ENCODE peak calls at places on chromosomes 7 and 10, in four cellular contexts. K is body of pancreas; O is kidney epithelial cell; U is CD8-positive, alpha-beta T cell. E is an unnamed sample. For H3K36me3, the result is how much of the 10 kb centered on the place peaks cover.

GRCh38 chr7:64879097-64879730 is 23.9 kb upstream of the ZNF273 start:
- DNase-seq in O (no peak), K (no peak), U (no peak), E (no peak)

GRCh38 chr10:51244739-51245138 is 170.5 kb downstream of the PRKG1 start:
- DNase-seq in O (peak), U (no peak), K (no peak), E (no peak)

GRCh38 chr7:47392241-47392759 is 189.6 kb downstream of the TNS3 start:
- DNase-seq in U (no peak), O (no peak), K (peak), E (no peak)

GRCh38 chr7:70733115-70733514 is 398.8 kb upstream of the GALNT17 start:
- DNase-seq in K (no peak), O (no peak), U (no peak), E (no peak)

GRCh38 chr10:70432101-70432500 is 9.4 kb downstream of the NODAL start:
- DNase-seq in K (peak), O (no peak), U (no peak), E (no peak)

GRCh38 chr7:45922810-45923209 is 1.7 kb upstream of the IGFBP3 start:
- DNase-seq in U (no peak), K (no peak), O (no peak), E (no peak)

GRCh38 chr10:72013202-72013945 is 49.2 kb downstream of the CHST3 start:
- DNase-seq in O (no peak), U (no peak), K (peak), E (no peak)

GRCh38 chr7:80942261-80943041 is 23.6 kb upstream of the SEMA3C start:
- DNase-seq in K (peak), O (peak), U (no peak), E (no peak)

GRCh38 chr7:74337926-74338325 is 48.7 kb downstream of the CLIP2 start:
- DNase-seq in O (no peak), K (no peak), U (no peak), E (no peak)

GRCh38 chr7:47480576-47481538 is 101.1 kb downstream of the TNS3 start:
- DNase-seq in U (no peak), K (no peak), O (no peak), E (no peak)

GRCh38 chr10:61835069-61835908 is 66.2 kb upstream of the ARID5B start:
- DNase-seq in K (peak), O (no peak), U (no peak), E (peak)

GRCh38 chr7:99766484-99767099 is 17.4 kb downstream of the CYP3A4 start:
- DNase-seq in U (no peak), O (no peak), K (no peak), E (no peak)

GRCh38 chr10:110207805-110208613 is 604 bp downstream of the MXI1 start:
- DNase-seq in K (no peak), O (no peak), U (peak), E (peak)

GRCh38 chr10:27192284-27192683 is 37.1 kb downstream of the MASTL start:
- DNase-seq in K (no peak), U (no peak), O (peak), E (no peak)

GRCh38 chr10:113175176-113175575 is 225.1 kb downstream of the TCF7L2 start:
- DNase-seq in K (no peak), O (no peak), U (no peak), E (no peak)

GRCh38 chr10:69327463-69328345 is 49.4 kb downstream of the HK1 start:
- DNase-seq in K (peak), U (peak), O (peak), E (peak)

GRCh38 chr7:155811560-155811894 is 736 bp downstream of the SHH start:
- DNase-seq in U (no peak), O (no peak), K (no peak), E (peak)

GRCh38 chr10:60114765-60115586 is 208.6 kb upstream of the CCDC6 start:
- DNase-seq in K (no peak), U (no peak), O (peak), E (no peak)

GRCh38 chr7:122337011-122337410 is 32.5 kb upstream of the FEZF1 start:
- DNase-seq in K (no peak), O (no peak), U (no peak), E (no peak)

GRCh38 chr10:47402681-47403301 is 18.7 kb upstream of the ZNF488 start:
- DNase-seq in K (no peak), O (peak), U (no peak), E (no peak)

GRCh38 chr10:103915794-103916193 is 2.2 kb downstream of the STN1 start:
- DNase-seq in U (peak), O (no peak), K (peak), E (no peak)

GRCh38 chr10:59753267-59753666 is at the start of gene MRLN:
- DNase-seq in K (no peak), U (no peak), O (no peak), E (no peak)

DNA sequence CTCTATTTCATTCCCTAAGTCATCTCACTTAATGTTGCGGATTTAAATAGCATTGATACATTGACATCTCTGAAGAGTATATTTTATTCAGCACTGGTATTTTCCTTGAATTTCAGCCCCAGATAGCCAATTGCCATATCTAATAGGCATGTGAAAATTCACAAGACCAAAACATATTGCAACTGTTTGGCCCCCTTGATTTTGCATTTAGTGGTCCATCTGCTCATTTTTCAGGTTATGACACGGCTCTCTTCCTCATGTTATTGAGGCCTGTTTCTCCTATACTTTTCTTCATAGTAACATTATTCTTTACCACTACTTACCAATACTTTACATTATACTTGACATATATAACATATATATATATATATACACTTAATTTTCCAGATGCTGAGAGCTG is 43.7 kb downstream of the MKLN1 start:
- DNase-seq in U (no peak), O (no peak), K (no peak), E (no peak)
- H3K36me3 ChIP-seq in U (under half), O (under half), K (under half), E (under half)

GRCh38 chr10:119060107-119060506 is 20.5 kb downstream of the EIF3A start:
- DNase-seq in O (no peak), U (no peak), K (no peak), E (no peak)

GRCh38 chr10:119058005-119058404 is 22.6 kb downstream of the EIF3A start:
- DNase-seq in O (no peak), K (no peak), U (no peak), E (no peak)

GRCh38 chr10:119061352-119061751 is 19.3 kb downstream of the EIF3A start:
- DNase-seq in U (no peak), O (no peak), K (no peak), E (no peak)

GRCh38 chr10:119061926-119062325 is 18.7 kb downstream of the EIF3A start:
- DNase-seq in U (no peak), K (no peak), O (no peak), E (no peak)

DNA sequence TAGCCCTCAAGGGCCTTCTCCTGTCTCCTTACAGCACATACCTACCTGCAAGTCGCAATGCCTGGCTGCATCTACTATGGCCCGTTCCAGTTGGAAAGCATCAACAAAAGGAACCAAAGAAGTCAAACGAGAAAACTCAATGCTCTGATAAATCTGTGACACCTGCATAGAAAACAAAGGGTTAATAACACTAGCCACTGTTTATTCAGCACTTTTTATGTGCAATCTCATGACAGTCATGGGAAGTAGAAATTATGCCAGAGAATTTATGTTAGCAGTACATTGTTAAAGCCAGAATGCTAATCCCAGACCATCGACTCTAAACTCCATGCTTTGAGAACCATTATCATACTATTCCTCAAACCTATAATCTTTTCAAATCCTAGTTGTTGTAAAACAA is 21.1 kb downstream of the EIF3A start:
- DNase-seq in U (no peak), O (no peak), K (no peak), E (no peak)
- H3K36me3 ChIP-seq in U (half or more), O (under half), K (half or more), E (under half)

GRCh38 chr10:32038777-32039176 is 17.4 kb downstream of the KIF5B start:
- DNase-seq in O (no peak), U (no peak), K (no peak), E (no peak)
- H3K36me3 ChIP-seq in O (under half), U (under half), K (under half), E (under half)

DNA sequence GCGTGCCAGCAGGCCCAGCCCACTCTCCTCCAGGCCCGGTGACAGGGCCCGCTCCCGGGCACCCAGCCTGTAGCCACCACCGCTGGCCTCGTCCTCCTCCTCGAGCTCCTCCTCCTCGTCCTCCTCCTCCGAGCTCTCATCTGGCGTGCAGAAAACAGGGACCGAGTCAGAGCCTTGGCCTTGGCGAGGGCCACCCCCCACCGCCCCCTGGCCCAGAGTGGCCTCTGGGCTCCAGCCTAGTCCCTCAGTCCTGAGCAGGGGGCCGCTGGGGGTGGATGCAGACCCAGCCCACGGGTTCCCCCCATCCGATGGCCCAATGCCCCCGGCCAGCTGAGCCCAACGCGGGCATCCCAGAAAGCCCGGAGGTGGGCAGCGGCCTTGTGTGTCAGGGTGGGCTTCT is 62.9 kb downstream of the SLC29A4 start:
- DNase-seq in U (no peak), K (no peak), O (no peak), E (no peak)
- H3K36me3 ChIP-seq in U (under half), K (under half), O (under half), E (under half)

GRCh38 chr7:102098986-102099385 is 187.7 kb upstream of the SH2B2 start:
- DNase-seq in O (no peak), U (no peak), K (no peak), E (no peak)
- H3K36me3 ChIP-seq in O (under half), U (under half), K (under half), E (under half)

GRCh38 chr10:17234541-17234940 is 6.5 kb downstream of the VIM start:
- DNase-seq in O (no peak), U (no peak), K (no peak), E (no peak)
- H3K36me3 ChIP-seq in O (under half), U (half or more), K (under half), E (under half)

DNA sequence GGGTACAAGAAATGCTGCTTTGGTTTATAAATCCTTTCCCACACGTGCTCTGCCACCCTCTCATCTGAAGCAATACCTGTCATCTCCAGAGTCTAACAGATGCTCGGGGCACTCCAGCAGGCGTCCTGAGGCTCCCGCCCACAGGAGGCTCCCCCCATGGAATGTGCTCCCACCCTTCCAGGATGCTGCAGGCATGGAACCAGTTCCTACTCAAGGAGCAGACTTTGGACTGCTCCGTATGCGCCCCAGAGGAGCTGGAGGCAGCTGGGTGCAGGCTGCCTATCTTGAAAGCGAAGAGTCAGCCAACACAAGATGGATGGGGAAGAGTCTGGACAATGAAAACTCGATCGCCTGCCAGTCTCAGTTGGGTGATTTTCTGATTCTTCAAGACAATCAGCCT is 75.4 kb downstream of the VOPP1 start:
- DNase-seq in O (no peak), K (no peak), U (no peak), E (no peak)
- H3K36me3 ChIP-seq in O (under half), K (under half), U (under half), E (under half)

GRCh38 chr7:140688341-140688740 is 8.2 kb upstream of the NDUFB2 start:
- DNase-seq in K (no peak), O (no peak), U (no peak), E (no peak)
- H3K36me3 ChIP-seq in K (under half), O (under half), U (under half), E (under half)

DNA sequence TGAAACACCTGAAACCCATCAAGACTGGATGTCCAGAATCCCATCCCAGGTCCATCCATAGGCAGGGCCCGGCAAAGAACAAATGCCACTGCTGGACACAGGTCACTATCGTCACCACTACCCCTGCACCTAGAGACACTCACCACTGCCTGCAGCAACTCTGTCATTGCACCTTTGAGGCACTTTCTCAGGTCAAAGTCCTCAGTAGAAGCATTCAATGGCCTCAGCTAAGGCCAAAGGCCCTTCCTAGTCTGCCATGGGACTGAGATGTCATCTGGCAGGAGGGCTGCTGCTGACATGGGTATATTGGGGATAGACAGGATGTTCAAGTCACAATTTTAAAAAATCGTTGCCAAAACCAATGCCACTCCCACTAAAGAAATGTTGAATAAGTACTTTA is 58.7 kb downstream of the GPAM start:
- DNase-seq in O (no peak), U (no peak), K (no peak), E (no peak)
- H3K36me3 ChIP-seq in O (under half), U (under half), K (under half), E (under half)

E was measured in mucosa of descending colon.